ENCODE peak calls at places on chromosomes 11 and 22, in five cellular contexts. O is neuronal stem cell, V is mesenchymal stem cell, B is H9, J is mesendoderm. H is an unnamed sample.

GRCh38 chr11:57071829-57072228 is 83.1 kb downstream of the OR5AK2 start:
- DNase-seq in O (no peak), V (peak), B (no peak), J (no peak), H (peak)

GRCh38 chr11:63769719-63770443 is 1.3 kb upstream of the ZFTA start:
- DNase-seq in O (peak), V (peak), B (peak), J (no peak), H (no peak)

GRCh38 chr22:44955102-44955501 is 54.7 kb downstream of the PHF21B start:
- DNase-seq in O (no peak), V (no peak), B (no peak), J (no peak), H (no peak)

GRCh38 chr11:126375726-126376125 is 20.2 kb downstream of the ST3GAL4 start:
- DNase-seq in O (no peak), V (no peak), B (no peak), J (no peak), H (peak)

GRCh38 chr11:89625171-89625570 is 84.9 kb upstream of the TRIM77 start:
- DNase-seq in O (no peak), V (no peak), B (no peak), J (no peak), H (no peak)

GRCh38 chr11:78314753-78315152 is 102.9 kb downstream of the GAB2 start:
- DNase-seq in O (no peak), V (no peak), B (no peak), J (no peak), H (no peak)

GRCh38 chr11:17479284-17480214 is 2.9 kb upstream of the ABCC8 start:
- DNase-seq in O (peak), V (peak), B (peak), J (peak), H (no peak)

GRCh38 chr11:84899134-84899533 is 728.0 kb downstream of the DLG2 start:
- DNase-seq in O (no peak), V (no peak), B (no peak), J (no peak), H (no peak)

GRCh38 chr11:122523841-122524531 is 131.5 kb upstream of the UBASH3B start:
- DNase-seq in O (no peak), V (no peak), B (peak), J (peak), H (no peak)

GRCh38 chr11:88475991-88476418 is 138.5 kb upstream of the CTSC start:
- DNase-seq in O (no peak), V (no peak), B (no peak), J (no peak), H (peak)

GRCh38 chr11:61683961-61684869 is 4.0 kb downstream of the DAGLA start:
- DNase-seq in O (no peak), V (no peak), B (peak), J (no peak), H (peak)

GRCh38 chr11:112265659-112266409 is 5.2 kb upstream of the PLET1 start:
- DNase-seq in O (no peak), V (peak), B (no peak), J (no peak), H (peak)

GRCh38 chr11:95074806-95075563 is 8.3 kb downstream of the SRSF8 start:
- DNase-seq in O (no peak), V (no peak), B (no peak), J (no peak), H (no peak)

GRCh38 chr11:11155962-11156815 is 196.9 kb downstream of the CSNK2A3 start:
- DNase-seq in O (peak), V (no peak), B (peak), J (peak), H (no peak)

GRCh38 chr11:102111787-102112653 is 1.8 kb downstream of the YAP1 start:
- DNase-seq in O (no peak), V (peak), B (no peak), J (no peak), H (peak)

GRCh38 chr11:635945-636510 is 1.0 kb upstream of the DRD4 start:
- DNase-seq in O (no peak), V (no peak), B (no peak), J (no peak), H (no peak)

GRCh38 chr11:68721075-68721474 is 30.2 kb downstream of the TESMIN start:
- DNase-seq in O (no peak), V (no peak), B (no peak), J (no peak), H (no peak)

GRCh38 chr11:86722041-86722440 is 49.6 kb upstream of the ME3 start:
- DNase-seq in O (no peak), V (peak), B (no peak), J (no peak), H (peak)

GRCh38 chr22:43185860-43186261 is 1.1 kb downstream of the TTLL12 start:
- DNase-seq in O (no peak), V (peak), B (no peak), J (peak), H (peak)

GRCh38 chr11:102287963-102288744 is 29.1 kb upstream of the BIRC3 start:
- DNase-seq in O (peak), V (peak), B (peak), J (peak), H (peak)

GRCh38 chr11:105670811-105671210 is 60.9 kb downstream of the GRIA4 start:
- DNase-seq in O (no peak), V (peak), B (no peak), J (no peak), H (peak)

GRCh38 chr11:85595285-85595884 is 31.8 kb downstream of the DLG2 start:
- DNase-seq in O (peak), V (peak), B (no peak), J (peak), H (peak)

GRCh38 chr11:76799061-76799804 is 16.1 kb downstream of the TSKU start:
- DNase-seq in O (peak), V (peak), B (peak), J (peak), H (peak)

GRCh38 chr11:103863497-103863896 is 172.9 kb upstream of the DDI1 start:
- DNase-seq in O (no peak), V (peak), B (no peak), J (no peak), H (peak)

GRCh38 chr11:7488681-7489080 is 3.4 kb downstream of the OLFML1 start:
- DNase-seq in O (no peak), V (no peak), B (no peak), J (no peak), H (no peak)

GRCh38 chr11:15038963-15039362 is 34.4 kb upstream of the CALCB start:
- DNase-seq in O (no peak), V (peak), B (no peak), J (peak), H (peak)

GRCh38 chr11:112623057-112623456 is 338.2 kb upstream of the NCAM1 start:
- DNase-seq in O (no peak), V (no peak), B (no peak), J (no peak), H (no peak)

GRCh38 chr11:122097419-122098001 is 18.5 kb downstream of the BLID start:
- DNase-seq in O (no peak), V (peak), B (no peak), J (no peak), H (peak)

GRCh38 chr11:60280412-60280811 is at the start of gene MS4A4A:
- DNase-seq in O (no peak), V (no peak), B (no peak), J (no peak), H (no peak)

GRCh38 chr22:45441158-45441557 is 27.7 kb downstream of the RIBC2 start:
- DNase-seq in O (peak), V (peak), B (peak), J (peak), H (peak)

GRCh38 chr11:130144721-130145327 is 14.8 kb upstream of the ST14 start:
- DNase-seq in O (no peak), V (peak), B (no peak), J (peak), H (peak)

GRCh38 chr11:14089690-14090462 is 127.4 kb downstream of the SPON1 start:
- DNase-seq in O (no peak), V (no peak), B (no peak), J (no peak), H (no peak)

GRCh38 chr22:41367680-41368542 is 13.8 kb upstream of the TEF start:
- DNase-seq in O (no peak), V (no peak), B (peak), J (no peak), H (peak)

GRCh38 chr11:36073411-36074203 is 129.7 kb downstream of the LDLRAD3 start:
- DNase-seq in O (no peak), V (peak), B (no peak), J (no peak), H (peak)

GRCh38 chr11:78069465-78069864 is 5.8 kb downstream of the THRSP start:
- DNase-seq in O (no peak), V (peak), B (no peak), J (no peak), H (no peak)

GRCh38 chr11:76371170-76371569 is 9.8 kb downstream of the THAP12 start:
- DNase-seq in O (no peak), V (peak), B (no peak), J (no peak), H (peak)

GRCh38 chr22:39646614-39647210 is 76.2 kb downstream of the CACNA1I start:
- DNase-seq in O (no peak), V (no peak), B (no peak), J (no peak), H (no peak)

GRCh38 chr11:2928605-2929510 is at the start of gene PHLDA2:
- DNase-seq in O (no peak), V (peak), B (peak), J (peak), H (peak)

GRCh38 chr11:134532176-134532920 is 120.3 kb upstream of the B3GAT1 start:
- DNase-seq in O (no peak), V (no peak), B (peak), J (no peak), H (no peak)

GRCh38 chr11:66457826-66458225 is 8.9 kb upstream of the PELI3 start:
- DNase-seq in O (no peak), V (no peak), B (no peak), J (no peak), H (no peak)

GRCh38 chr11:66450610-66451009 is 12.0 kb upstream of the MRPL11 start:
- DNase-seq in O (no peak), V (no peak), B (no peak), J (no peak), H (no peak)

GRCh38 chr11:66451663-66452062 is 13.0 kb upstream of the MRPL11 start:
- DNase-seq in O (no peak), V (no peak), B (no peak), J (no peak), H (no peak)

GRCh38 chr11:66454828-66455227 is 11.9 kb upstream of the PELI3 start:
- DNase-seq in O (no peak), V (no peak), B (no peak), J (no peak), H (no peak)

DNA sequence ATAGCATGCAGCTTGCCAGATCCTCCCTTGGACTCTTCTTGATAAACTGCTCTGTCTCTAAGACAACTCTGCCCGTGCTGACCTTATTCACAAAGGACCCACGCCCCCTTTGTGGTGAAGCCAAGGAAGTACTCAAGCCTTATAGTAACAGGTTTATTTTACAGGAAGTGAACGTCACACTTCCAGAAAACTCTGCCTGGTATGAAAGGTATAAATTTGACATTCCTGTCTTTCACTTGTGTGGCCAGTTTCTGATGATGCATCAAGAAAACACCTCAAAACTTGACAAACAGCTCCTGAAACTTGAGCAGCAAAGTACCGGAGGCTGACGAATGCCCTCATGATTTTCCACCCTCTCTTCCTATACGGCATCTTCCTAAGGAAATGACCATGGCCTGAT is 12.5 kb upstream of the PELI3 start:
- DNase-seq in O (no peak), V (no peak), B (no peak), J (no peak), H (no peak)
- H4K8ac ChIP-seq in O (no peak), V (no peak), B (no peak), J (no peak), H (no peak)

GRCh38 chr11:19980388-19980787 is 179.9 kb downstream of the DBX1 start:
- DNase-seq in O (no peak), V (peak), B (no peak), J (no peak), H (peak)

GRCh38 chr11:19977941-19978340 is 182.3 kb downstream of the DBX1 start:
- DNase-seq in O (no peak), V (no peak), B (no peak), J (no peak), H (no peak)

GRCh38 chr11:19978668-19979518 is 181.4 kb downstream of the DBX1 start:
- DNase-seq in O (no peak), V (peak), B (no peak), J (peak), H (peak)

GRCh38 chr11:19980957-19981669 is 179.2 kb downstream of the DBX1 start:
- DNase-seq in O (no peak), V (peak), B (no peak), J (no peak), H (peak)

GRCh38 chr11:19979519-19979845 is 180.8 kb downstream of the DBX1 start:
- DNase-seq in O (no peak), V (no peak), B (no peak), J (no peak), H (no peak)
- H3K18ac ChIP-seq in O (no peak), V (peak), B (no peak), J (no peak), H (peak)

GRCh38 chr11:19076744-19077589 is 16.4 kb upstream of the MRGPRX2 start:
- DNase-seq in O (peak), V (peak), B (peak), J (peak), H (peak)

GRCh38 chr11:19072464-19072863 is 11.9 kb upstream of the MRGPRX2 start:
- DNase-seq in O (no peak), V (no peak), B (no peak), J (no peak), H (no peak)

GRCh38 chr11:19071255-19071654 is 10.7 kb upstream of the MRGPRX2 start:
- DNase-seq in O (peak), V (peak), B (peak), J (peak), H (peak)

GRCh38 chr11:19075636-19076035 is 15.1 kb upstream of the MRGPRX2 start:
- DNase-seq in O (no peak), V (no peak), B (no peak), J (no peak), H (no peak)

DNA sequence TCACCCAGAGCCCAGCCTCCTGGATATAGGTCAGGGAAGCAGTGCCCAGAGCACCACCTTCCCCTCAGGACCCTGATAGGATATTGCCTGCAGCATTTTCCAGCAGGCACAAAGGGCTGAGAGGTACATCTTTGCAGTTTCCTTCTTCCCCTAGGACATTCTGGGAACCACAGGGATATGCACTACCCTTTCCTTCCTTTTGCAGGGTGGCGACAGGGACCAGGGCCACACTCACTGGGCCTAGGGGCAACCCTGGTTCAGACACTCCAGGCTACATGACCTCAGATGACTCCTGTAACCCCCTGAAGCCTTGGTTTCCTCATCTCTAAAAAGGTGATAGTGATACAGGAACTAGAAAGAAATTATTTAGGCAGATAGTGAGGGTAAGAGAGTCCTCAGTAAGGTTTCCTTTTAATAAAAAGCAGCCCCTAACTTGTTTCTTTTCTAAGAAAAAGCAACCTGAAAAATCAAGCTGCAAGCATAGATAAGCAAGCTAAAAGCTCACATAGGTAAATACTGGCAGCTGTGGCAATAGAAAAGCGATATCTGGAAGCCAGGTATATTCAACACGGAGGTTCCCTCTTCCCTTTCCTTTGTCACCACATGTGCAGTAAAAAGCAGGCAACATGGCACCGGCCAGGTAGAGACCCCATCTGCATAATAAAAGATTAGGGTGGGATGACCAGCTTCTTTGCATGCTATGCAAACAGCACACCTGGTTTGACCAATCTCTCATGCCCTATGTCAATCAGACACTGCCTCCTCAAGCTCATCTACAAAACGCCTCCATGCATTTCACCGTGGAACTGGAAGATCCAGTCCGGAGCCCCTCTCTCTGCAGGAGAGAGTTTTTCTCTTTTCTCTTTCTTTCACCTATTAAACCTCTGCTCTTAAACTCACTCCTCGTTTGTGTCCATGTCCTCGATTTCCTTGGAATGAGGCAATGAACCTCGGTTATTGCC is 13.2 kb upstream of the MRGPRX2 start:
- DNase-seq in O (no peak), V (no peak), B (peak), J (no peak), H (no peak)
- H4K8ac ChIP-seq in O (no peak), V (no peak), B (no peak), J (no peak), H (no peak)

DNA sequence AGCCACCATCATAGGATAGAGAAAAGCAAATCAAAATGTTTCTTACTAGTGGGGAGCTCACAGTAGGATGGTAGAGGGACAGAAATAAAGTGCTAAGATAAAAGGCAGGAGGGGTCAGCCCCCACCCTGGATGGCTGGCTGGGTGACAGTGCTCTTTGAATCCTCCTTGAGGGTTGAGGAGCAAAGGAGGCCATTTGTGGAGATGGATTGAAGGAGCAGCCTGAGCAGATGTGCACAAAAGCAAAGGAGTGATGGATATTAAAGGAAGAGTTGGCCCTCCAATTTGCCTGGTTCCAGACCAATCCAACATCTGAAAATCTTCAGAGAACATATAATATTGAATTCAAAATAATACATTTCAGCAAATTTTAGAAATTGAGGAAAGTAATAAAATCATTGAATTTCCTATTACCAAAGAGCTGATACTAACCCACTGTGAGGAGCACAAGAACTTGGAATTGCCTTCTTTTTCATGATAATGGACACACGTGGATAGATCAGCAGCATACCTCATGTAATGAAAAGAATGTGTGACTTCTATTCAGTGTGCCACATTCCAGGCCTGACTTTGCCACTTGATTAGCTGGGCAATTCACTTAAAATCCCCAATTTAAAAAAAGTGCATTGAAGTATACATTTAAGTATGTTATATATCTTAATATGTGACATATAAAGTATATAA is 287.0 kb downstream of the FAT3 start:
- DNase-seq in O (no peak), V (no peak), B (no peak), J (peak), H (no peak)
- H3K18ac ChIP-seq in O (no peak), V (no peak), B (no peak), J (no peak), H (no peak)

GRCh38 chr11:18792066-18792591 is 531 bp upstream of the PTPN5 start:
- DNase-seq in O (peak), V (no peak), B (peak), J (peak), H (no peak)
- H4K8ac ChIP-seq in O (no peak), V (no peak), B (no peak), J (no peak), H (no peak)

DNA sequence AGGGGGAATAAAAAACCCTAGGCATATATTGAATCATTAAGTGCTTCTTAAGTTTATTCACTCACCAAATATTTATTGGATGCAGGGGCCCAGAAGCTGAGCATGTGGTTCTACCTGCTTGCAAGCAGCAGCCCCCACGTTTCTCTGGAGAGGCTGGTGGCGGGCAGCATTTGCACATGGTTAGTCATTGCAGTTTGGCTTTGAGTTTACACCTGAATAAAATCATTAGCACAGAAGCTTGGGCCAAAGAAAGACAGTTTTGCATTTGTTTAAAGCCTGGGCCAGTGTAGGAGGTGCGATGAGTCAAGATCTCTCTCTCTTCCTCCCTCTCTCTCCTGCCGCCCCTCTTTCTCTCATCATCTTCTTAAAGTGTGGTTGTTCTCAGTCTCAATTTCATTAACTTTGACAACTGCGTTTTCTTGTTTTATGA is 72.6 kb downstream of the C22orf31 start:
- DNase-seq in O (no peak), V (no peak), B (peak), J (peak), H (no peak)
- H3K18ac ChIP-seq in O (no peak), V (no peak), B (no peak), J (peak), H (no peak)

GRCh38 chr22:36334081-36334831 is 53.5 kb downstream of the MYH9 start:
- DNase-seq in O (no peak), V (peak), B (peak), J (peak), H (no peak)
- H4K8ac ChIP-seq in O (no peak), V (peak), B (no peak), J (no peak), H (peak)

H was measured in IMR-90.